ENCODE peak calls at places on chromosomes 13 and 19, in five cellular contexts. Q is MCF 10A; C is NCI-H2081; O is Daoy; J is stimulated activated naive B cell treated with anti-CD40 and anti-IgM and Interleukin-4, amounts not matched to agents 10 μg/mL and 1 μg/mL and 100 μg/mL, for 72 hours. B is an unnamed sample.

GRCh38 chr13:60453490-60453889 is 56.5 kb downstream of the TDRD3 start:
- DNase-seq in Q (no peak), C (no peak), O (no peak), J (no peak), B (no peak)

GRCh38 chr19:2050991-2051770 is at the start of gene MKNK2:
- DNase-seq in Q (peak), C (peak), O (peak), J (peak), B (peak)

GRCh38 chr19:38034153-38034835 is 127.3 kb downstream of the SIPA1L3 start:
- DNase-seq in Q (no peak), C (no peak), O (peak), J (peak), B (peak)

GRCh38 chr13:112348642-112349345 is 27.4 kb upstream of the SPACA7 start:
- DNase-seq in Q (no peak), C (no peak), O (no peak), J (no peak), B (no peak)

GRCh38 chr19:51025809-51026553 is 435 bp downstream of the KLK11 start:
- DNase-seq in Q (no peak), C (no peak), O (no peak), J (no peak), B (no peak)

GRCh38 chr19:46844067-46844489 is 6.6 kb downstream of the AP2S1 start:
- DNase-seq in Q (no peak), C (no peak), O (no peak), J (no peak), B (no peak)

GRCh38 chr13:75271851-75272250 is 210.1 kb downstream of the TBC1D4 start:
- DNase-seq in Q (no peak), C (no peak), O (no peak), J (no peak), B (no peak)

GRCh38 chr13:51804295-51805172 is 571 bp upstream of the DHRS12 start:
- DNase-seq in Q (no peak), C (no peak), O (no peak), J (no peak), B (no peak)

GRCh38 chr19:27972291-27973040 is 1240.5 kb downstream of the UQCRFS1 start:
- DNase-seq in Q (no peak), C (no peak), O (peak), J (no peak), B (no peak)

GRCh38 chr19:39796000-39796498 is 17.4 kb downstream of the LEUTX start:
- DNase-seq in Q (no peak), C (no peak), O (no peak), J (no peak), B (no peak)

GRCh38 chr13:73792796-73793195 is 341.4 kb downstream of the KLF12 start:
- DNase-seq in Q (no peak), C (no peak), O (no peak), J (no peak), B (no peak)

GRCh38 chr13:98228661-98229349 is 51.7 kb upstream of the RNF113B start:
- DNase-seq in Q (no peak), C (no peak), O (no peak), J (no peak), B (no peak)

GRCh38 chr19:22428299-22428913 is 6.3 kb upstream of the ZNF98 start:
- DNase-seq in Q (no peak), C (no peak), O (no peak), J (no peak), B (no peak)

GRCh38 chr19:13834308-13834790 is 39.1 kb downstream of the ZSWIM4 start:
- DNase-seq in Q (peak), C (no peak), O (peak), J (no peak), B (no peak)

GRCh38 chr19:460877-461609 is at the start of gene SHC2:
- DNase-seq in Q (no peak), C (no peak), O (no peak), J (no peak), B (no peak)

GRCh38 chr13:64057372-64058020 is 2641.8 kb upstream of the PCDH20 start:
- DNase-seq in Q (no peak), C (no peak), O (no peak), J (no peak), B (no peak)

GRCh38 chr19:37855098-37855497 is 51.3 kb downstream of the WDR87 start:
- DNase-seq in Q (no peak), C (no peak), O (no peak), J (peak), B (peak)

GRCh38 chr13:50257646-50258045 is 242.4 kb downstream of the KCNRG start:
- DNase-seq in Q (no peak), C (no peak), O (no peak), J (no peak), B (no peak)

GRCh38 chr19:51354742-51355148 is 11.4 kb downstream of the ETFB start:
- DNase-seq in Q (no peak), C (no peak), O (no peak), J (no peak), B (no peak)

GRCh38 chr19:14248578-14249011 is 42.6 kb upstream of the ADGRL1 start:
- DNase-seq in Q (no peak), C (peak), O (peak), J (no peak), B (peak)

GRCh38 chr19:14152713-14153112 is 16.3 kb upstream of the ASF1B start:
- DNase-seq in Q (no peak), C (no peak), O (no peak), J (no peak), B (no peak)

GRCh38 chr19:11088508-11089253 is 582 bp upstream of the LDLR start:
- DNase-seq in Q (peak), C (peak), O (no peak), J (no peak), B (no peak)

GRCh38 chr19:42412223-42412622 is 15.0 kb downstream of the LIPE start:
- DNase-seq in Q (no peak), C (no peak), O (no peak), J (no peak), B (no peak)

GRCh38 chr19:2474232-2475017 is 1.5 kb upstream of the GADD45B start:
- DNase-seq in Q (peak), C (peak), O (peak), J (peak), B (peak)

GRCh38 chr19:54073829-54074228 is 7.3 kb downstream of the TARM1 start:
- DNase-seq in Q (no peak), C (no peak), O (no peak), J (no peak), B (no peak)

GRCh38 chr13:50846861-50847475 is 3.5 kb upstream of the DLEU7 start:
- DNase-seq in Q (no peak), C (no peak), O (no peak), J (no peak), B (no peak)

GRCh38 chr13:21670883-21671792 is at the start of gene FGF9:
- DNase-seq in Q (peak), C (peak), O (peak), J (peak), B (peak)

GRCh38 chr13:25980255-25980654 is 71.6 kb downstream of the SHISA2 start:
- DNase-seq in Q (peak), C (peak), O (peak), J (no peak), B (no peak)

GRCh38 chr13:40568672-40569350 is 97.6 kb downstream of the FOXO1 start:
- DNase-seq in Q (no peak), C (no peak), O (no peak), J (no peak), B (no peak)

GRCh38 chr13:107466326-107466725 is 749.0 kb downstream of the LIG4 start:
- DNase-seq in Q (peak), C (no peak), O (peak), J (no peak), B (no peak)

GRCh38 chr13:20720499-20720898 is 17.0 kb downstream of the IL17D start:
- DNase-seq in Q (no peak), C (no peak), O (no peak), J (no peak), B (no peak)

GRCh38 chr13:22193070-22193469 is 522.2 kb downstream of the FGF9 start:
- DNase-seq in Q (no peak), C (no peak), O (no peak), J (no peak), B (no peak)

GRCh38 chr13:27573265-27573664 is 47.1 kb downstream of the LNX2 start:
- DNase-seq in Q (no peak), C (no peak), O (peak), J (no peak), B (no peak)

B was measured in GM10248.